ENCODE peak calls at places on chromosomes 2 and 18, in four cellular contexts. D is thoracic aorta, E is aorta, Q is SJCRH30. C is an unnamed sample.

GRCh38 chr2:208373460-208374089 is 33.0 kb upstream of the PTH2R start:
- DNase-seq in Q (peak; percentile 67), E (no peak), D (no peak), C (peak; percentile 54)

GRCh38 chr18:62080172-62080571 is 106.7 kb downstream of the PIGN start:
- DNase-seq in Q (no peak), E (no peak), D (no peak), C (no peak)

GRCh38 chr18:42578781-42579180 is 536.7 kb downstream of the RIT2 start:
- DNase-seq in Q (no peak), D (no peak), E (no peak), C (no peak)

GRCh38 chr2:226048625-226049024 is 649.1 kb downstream of the NYAP2 start:
- DNase-seq in E (no peak), Q (peak; percentile 67), D (no peak), C (no peak)

GRCh38 chr2:230779141-230779523 is 66.5 kb downstream of the CAB39 start:
- DNase-seq in E (no peak), D (no peak), Q (no peak), C (no peak)

GRCh38 chr2:135875491-135876065 is 665 bp downstream of the MCM6 start:
- DNase-seq in D (no peak), Q (peak; percentile 74), E (peak; percentile 68), C (peak; percentile 70)

GRCh38 chr18:59536181-59536580 is 161.0 kb downstream of the CCBE1 start:
- DNase-seq in D (no peak), Q (no peak), E (no peak), C (no peak)

GRCh38 chr2:225100856-225101294 is 58.6 kb upstream of the DOCK10 start:
- DNase-seq in D (no peak), Q (no peak), E (no peak), C (no peak)

GRCh38 chr18:11149441-11150270 is at the start of gene PIEZO2:
- DNase-seq in D (no peak), Q (no peak), E (peak; percentile 80), C (no peak)

GRCh38 chr2:20183373-20183772 is 41.6 kb downstream of the SDC1 start:
- DNase-seq in E (no peak), Q (no peak), D (no peak), C (no peak)

GRCh38 chr2:44166096-44166495 is 2.6 kb upstream of the PPM1B start:
- DNase-seq in D (no peak), E (no peak), Q (no peak), C (no peak)
- H3K4me3 ChIP-seq in D (no peak overlapping the region), E (no peak overlapping the region), Q (no peak overlapping the region), C (no peak overlapping the region)

GRCh38 chr2:128432423-128432822 is 113.8 kb upstream of the HS6ST1 start:
- DNase-seq in Q (no peak), D (no peak), E (no peak), C (no peak)

GRCh38 chr2:128435576-128436497 is 117.2 kb upstream of the HS6ST1 start:
- DNase-seq in D (no peak), Q (peak; percentile 54), E (no peak), C (peak; percentile 4)

GRCh38 chr2:128436498-128437180 is 118.0 kb upstream of the HS6ST1 start:
- DNase-seq in D (no peak), Q (no peak), E (peak; percentile 22), C (no peak)

GRCh38 chr2:128437181-128437520 is 118.5 kb upstream of the HS6ST1 start:
- DNase-seq in E (no peak), Q (no peak), D (no peak), C (no peak)

DNA sequence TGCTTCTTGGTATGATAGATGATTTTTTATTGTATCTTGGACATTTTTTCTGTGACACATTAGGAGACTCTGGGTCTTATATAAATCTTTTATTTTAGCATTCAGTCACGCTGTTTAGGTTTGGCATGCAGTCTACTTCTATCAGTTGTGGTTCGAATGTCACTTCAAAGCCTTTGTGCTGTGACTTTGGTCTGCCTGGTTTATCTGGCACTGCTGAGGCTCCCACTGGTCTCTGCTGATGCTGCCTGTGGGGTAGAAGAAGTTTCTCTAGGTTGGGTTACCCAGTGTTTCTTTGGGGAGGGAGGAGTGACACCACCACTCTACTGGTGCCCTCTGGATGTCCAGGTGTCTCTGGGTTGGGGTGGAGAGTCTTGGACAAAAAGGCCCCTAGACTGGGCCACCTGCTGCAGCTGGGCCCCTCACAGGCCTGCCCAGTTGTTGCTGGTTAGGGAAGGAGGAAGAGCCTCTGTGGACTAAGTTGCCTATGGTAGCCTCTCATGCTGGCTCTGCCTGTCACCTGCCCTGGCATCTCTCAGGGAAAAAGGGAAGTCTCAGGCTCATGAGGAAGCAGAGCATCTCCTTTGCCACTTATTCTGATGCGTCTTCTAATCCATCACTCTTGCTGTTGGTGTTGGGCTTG is 115.4 kb upstream of the HS6ST1 start:
- DNase-seq in E (no peak), D (no peak), Q (no peak), C (no peak)
- H3K4me3 ChIP-seq in E (no peak overlapping the region), D (no peak overlapping the region), Q (no peak overlapping the region), C (no peak overlapping the region)

DNA sequence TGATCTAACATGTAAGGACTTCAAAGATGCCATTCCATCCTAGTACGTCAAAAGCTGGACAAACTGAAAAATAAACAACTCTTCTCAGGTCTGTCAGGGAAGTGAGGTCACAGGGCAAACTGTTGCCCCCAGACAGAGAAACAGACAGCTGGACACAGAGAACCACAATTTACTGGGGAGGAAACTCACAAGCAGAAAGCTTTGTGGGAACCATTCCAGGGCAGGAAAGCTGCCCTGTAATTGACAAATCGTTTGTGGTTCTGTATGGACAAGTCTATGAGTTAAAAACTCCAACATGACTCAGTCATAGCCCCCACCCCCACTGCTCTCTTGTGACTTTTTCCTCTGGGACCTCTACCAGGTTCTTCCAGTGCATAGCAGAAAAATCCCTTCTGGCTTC is 28.4 kb downstream of the MCEE start:
- DNase-seq in D (no peak), E (no peak), Q (peak; percentile 74), C (no peak)
- H3K4me3 ChIP-seq in D (no peak overlapping the region), E (no peak overlapping the region), Q (peak overlapping the region; percentile 15), C (no peak overlapping the region)

GRCh38 chr2:54088191-54088634 is 27.2 kb upstream of the ACYP2 start:
- DNase-seq in Q (no peak), D (no peak), E (no peak), C (no peak)
- H3K4me3 ChIP-seq in Q (no peak overlapping the region), D (no peak overlapping the region), E (no peak overlapping the region), C (no peak overlapping the region)

DNA sequence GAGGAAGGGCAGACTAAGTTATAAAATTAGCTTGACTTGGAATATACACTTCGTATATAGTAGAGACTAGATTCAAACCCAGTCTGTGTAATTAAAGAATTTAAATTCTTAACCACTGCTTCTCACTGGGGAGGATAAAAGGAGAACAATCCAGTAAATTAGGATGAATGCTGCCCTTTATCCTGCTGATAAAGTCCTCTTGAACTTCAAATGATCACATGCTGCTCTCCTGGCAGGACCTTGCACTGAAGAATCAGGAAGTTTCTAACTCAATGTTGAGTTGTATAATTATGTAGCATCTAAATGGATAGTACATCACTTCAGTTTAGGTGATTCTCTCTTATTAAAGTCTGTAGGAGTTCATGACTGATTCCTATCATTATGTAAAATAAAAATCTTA is 1179.7 kb downstream of the DSC3 start:
- DNase-seq in Q (no peak), E (no peak), D (no peak), C (no peak)
- H3K4me3 ChIP-seq in Q (no peak overlapping the region), E (no peak overlapping the region), D (no peak overlapping the region), C (no peak overlapping the region)

GRCh38 chr2:235670974-235671787 is 177.3 kb downstream of the AGAP1 start:
- DNase-seq in E (no peak), Q (no peak), D (no peak), C (no peak)
- H3K4me3 ChIP-seq in E (no peak overlapping the region), Q (no peak overlapping the region), D (peak overlapping the region; percentile 73), C (no peak overlapping the region)

DNA sequence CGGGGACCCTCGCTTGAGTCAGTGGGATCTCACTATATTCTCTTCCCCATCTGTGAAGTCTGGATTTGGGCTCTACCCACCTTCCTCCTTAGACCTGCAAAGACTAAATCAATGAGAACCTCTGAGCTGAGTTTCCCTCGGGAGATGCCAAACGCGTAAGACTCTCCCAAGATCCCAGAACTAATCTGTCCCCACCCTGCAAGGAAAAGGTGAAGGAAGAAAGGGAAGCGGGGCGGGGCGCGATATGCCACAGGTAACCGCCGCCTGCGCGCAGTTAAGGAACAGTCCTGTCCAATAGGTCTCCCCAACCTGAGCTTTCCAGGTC is 780 bp downstream of the SRD5A2 start:
- DNase-seq in Q (no peak), E (no peak), D (no peak), C (no peak)
- H3K4me3 ChIP-seq in Q (no peak overlapping the region), E (no peak overlapping the region), D (no peak overlapping the region), C (no peak overlapping the region)

DNA sequence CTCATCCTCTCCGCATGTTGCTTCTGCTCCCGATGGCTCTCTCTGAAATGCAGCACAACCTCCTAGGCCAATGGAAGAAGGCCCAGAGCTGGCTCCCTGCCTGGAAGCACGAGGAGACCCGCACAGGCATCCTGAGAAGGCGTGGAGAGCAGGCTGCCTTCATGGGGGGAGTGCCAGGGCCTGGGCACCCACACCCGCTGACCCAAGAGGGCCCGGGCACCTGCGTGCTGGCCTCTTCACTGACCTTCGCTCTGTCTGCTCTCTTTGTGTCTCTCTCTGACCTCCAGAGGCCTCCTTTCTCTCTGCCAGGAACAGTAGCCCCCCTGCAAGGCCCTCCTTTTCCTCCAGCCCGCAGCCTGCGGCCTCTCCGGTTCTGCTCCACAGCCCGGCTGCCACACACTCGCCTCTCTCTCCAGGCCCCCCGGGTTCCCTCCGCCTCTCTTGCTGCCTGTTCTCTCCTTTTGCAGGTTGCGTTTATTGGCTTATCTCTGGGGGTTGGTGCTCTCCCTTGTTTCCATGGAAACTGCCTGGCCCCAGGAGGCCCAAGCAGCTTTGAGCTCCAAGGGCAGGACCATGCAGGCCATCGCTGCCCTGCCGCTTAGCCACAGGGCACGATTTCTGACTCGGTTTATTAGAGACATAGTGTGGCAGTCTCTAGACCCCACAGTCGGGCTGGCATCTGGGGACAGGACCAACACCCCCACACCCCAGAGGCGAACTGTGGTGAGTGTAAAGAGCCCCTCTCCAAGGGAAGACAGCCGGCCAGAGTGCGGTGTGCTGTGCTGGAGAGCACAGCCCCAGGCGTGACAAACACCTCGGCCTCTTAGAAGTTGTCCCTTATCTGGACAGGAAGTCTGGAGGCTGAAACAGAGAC is 1.7 kb downstream of the MZT2B start:
- DNase-seq in E (no peak), D (no peak), Q (no peak), C (no peak)
- H3K4me3 ChIP-seq in E (no peak overlapping the region), D (peak overlapping the region; percentile 100), Q (no peak overlapping the region), C (peak overlapping the region; percentile 96)

DNA sequence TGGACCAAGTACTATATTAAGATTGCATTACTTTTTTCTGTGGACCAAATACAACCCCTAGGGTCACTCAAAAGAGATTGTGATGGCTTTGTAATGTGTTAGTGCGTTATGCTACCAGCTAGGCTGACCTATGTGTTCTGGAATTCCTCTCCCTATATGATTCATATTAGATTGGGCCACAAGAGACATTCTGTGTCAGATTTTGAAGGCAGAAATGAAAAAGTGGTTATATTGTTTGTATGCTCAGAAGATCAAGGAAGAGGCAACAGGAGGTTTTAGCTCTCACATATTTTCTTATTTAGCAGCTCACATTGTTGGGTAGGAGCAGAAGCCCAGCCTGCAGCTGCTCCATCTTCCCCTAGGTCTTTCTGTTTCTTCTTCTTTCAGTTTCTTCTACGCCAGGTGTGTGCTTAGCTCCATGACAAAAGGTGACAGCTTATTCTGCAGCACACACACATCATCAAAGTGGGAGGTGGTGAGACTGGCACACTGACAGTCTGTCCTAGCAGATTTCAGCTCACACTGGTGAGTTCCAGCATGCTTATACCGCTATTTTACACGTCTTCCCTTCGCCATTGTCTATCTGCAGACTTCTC is 156.8 kb upstream of the UBE2E3 start:
- DNase-seq in D (no peak), E (no peak), Q (no peak), C (no peak)
- H3K4me3 ChIP-seq in D (no peak overlapping the region), E (no peak overlapping the region), Q (no peak overlapping the region), C (no peak overlapping the region)